ENCODE peak calls at places on chromosomes 11 and 22, in six cellular contexts. One of them, this sample, is unnamed.
A peak's percentile ranks its signal among the peaks of the same experiment; 100 is the strongest.

GRCh38 chr11:64559351-64560138 is 31.5 kb upstream of the SLC22A12 start:
- DNase-seq in effector memory CD4-positive, alpha-beta T cell: no peak
- DNase-seq in GOT3: no peak
- DNase-seq in stimulated activated CD4-positive, alpha-beta T cell treated with anti-CD3 and anti-CD28 coated beads, Interleukin-4, amount 100 ng/mL, for 24 hours: no peak
- DNase-seq in breast epithelium: no peak
- DNase-seq in fibroblast of pulmonary artery: no peak
- DNase-seq in this sample: no peak

GRCh38 chr11:77559686-77560425 is 29.9 kb upstream of the AQP11 start:
- DNase-seq in effector memory CD4-positive, alpha-beta T cell: no peak
- DNase-seq in GOT3: no peak
- DNase-seq in stimulated activated CD4-positive, alpha-beta T cell treated with anti-CD3 and anti-CD28 coated beads, Interleukin-4, amount 100 ng/mL, for 24 hours: no peak
- DNase-seq in breast epithelium: no peak
- DNase-seq in fibroblast of pulmonary artery: peak; percentile 51
- DNase-seq in this sample: no peak

GRCh38 chr11:326842-327580 is 6.4 kb upstream of the IFITM3 start:
- DNase-seq in effector memory CD4-positive, alpha-beta T cell: peak; percentile 53
- DNase-seq in GOT3: no peak
- DNase-seq in stimulated activated CD4-positive, alpha-beta T cell treated with anti-CD3 and anti-CD28 coated beads, Interleukin-4, amount 100 ng/mL, for 24 hours: peak; percentile 64
- DNase-seq in breast epithelium: peak; percentile 69
- DNase-seq in fibroblast of pulmonary artery: peak; percentile 94
- DNase-seq in this sample: peak; percentile 48

GRCh38 chr11:75277991-75278790 is 37.6 kb downstream of the TPBGL start:
- DNase-seq in effector memory CD4-positive, alpha-beta T cell: no peak
- DNase-seq in GOT3: no peak
- DNase-seq in stimulated activated CD4-positive, alpha-beta T cell treated with anti-CD3 and anti-CD28 coated beads, Interleukin-4, amount 100 ng/mL, for 24 hours: no peak
- DNase-seq in breast epithelium: no peak
- DNase-seq in fibroblast of pulmonary artery: no peak
- DNase-seq in this sample: no peak

GRCh38 chr22:46421272-46421671 is 85.8 kb downstream of the TRMU start:
- DNase-seq in effector memory CD4-positive, alpha-beta T cell: peak; percentile 5
- DNase-seq in GOT3: no peak
- DNase-seq in stimulated activated CD4-positive, alpha-beta T cell treated with anti-CD3 and anti-CD28 coated beads, Interleukin-4, amount 100 ng/mL, for 24 hours: no peak
- DNase-seq in breast epithelium: no peak
- DNase-seq in fibroblast of pulmonary artery: no peak
- DNase-seq in this sample: no peak

GRCh38 chr11:46537121-46537520 is 56.7 kb downstream of the AMBRA1 start:
- DNase-seq in effector memory CD4-positive, alpha-beta T cell: no peak
- DNase-seq in GOT3: no peak
- DNase-seq in stimulated activated CD4-positive, alpha-beta T cell treated with anti-CD3 and anti-CD28 coated beads, Interleukin-4, amount 100 ng/mL, for 24 hours: no peak
- DNase-seq in breast epithelium: no peak
- DNase-seq in fibroblast of pulmonary artery: no peak
- DNase-seq in this sample: no peak

GRCh38 chr11:46050065-46050464 is 71.2 kb downstream of the PHF21A start:
- DNase-seq in effector memory CD4-positive, alpha-beta T cell: no peak
- DNase-seq in GOT3: peak; percentile 7
- DNase-seq in stimulated activated CD4-positive, alpha-beta T cell treated with anti-CD3 and anti-CD28 coated beads, Interleukin-4, amount 100 ng/mL, for 24 hours: no peak
- DNase-seq in breast epithelium: no peak
- DNase-seq in fibroblast of pulmonary artery: peak; percentile 86
- DNase-seq in this sample: no peak

GRCh38 chr11:93193721-93194120 is 4.1 kb downstream of the SLC36A4 start:
- DNase-seq in effector memory CD4-positive, alpha-beta T cell: no peak
- DNase-seq in GOT3: no peak
- DNase-seq in stimulated activated CD4-positive, alpha-beta T cell treated with anti-CD3 and anti-CD28 coated beads, Interleukin-4, amount 100 ng/mL, for 24 hours: no peak
- DNase-seq in breast epithelium: no peak
- DNase-seq in fibroblast of pulmonary artery: no peak
- DNase-seq in this sample: no peak

GRCh38 chr11:47109882-47110281 is 66.8 kb downstream of the ARFGAP2 start:
- DNase-seq in effector memory CD4-positive, alpha-beta T cell: no peak
- DNase-seq in GOT3: no peak
- DNase-seq in stimulated activated CD4-positive, alpha-beta T cell treated with anti-CD3 and anti-CD28 coated beads, Interleukin-4, amount 100 ng/mL, for 24 hours: no peak
- DNase-seq in breast epithelium: no peak
- DNase-seq in fibroblast of pulmonary artery: no peak
- DNase-seq in this sample: no peak

GRCh38 chr11:36053901-36054300 is 110.0 kb downstream of the LDLRAD3 start:
- DNase-seq in effector memory CD4-positive, alpha-beta T cell: no peak
- DNase-seq in GOT3: no peak
- DNase-seq in stimulated activated CD4-positive, alpha-beta T cell treated with anti-CD3 and anti-CD28 coated beads, Interleukin-4, amount 100 ng/mL, for 24 hours: no peak
- DNase-seq in breast epithelium: no peak
- DNase-seq in fibroblast of pulmonary artery: peak; percentile 89
- DNase-seq in this sample: no peak

GRCh38 chr11:18705651-18706281 is 7.2 kb downstream of the TMEM86A start:
- DNase-seq in effector memory CD4-positive, alpha-beta T cell: no peak
- DNase-seq in GOT3: no peak
- DNase-seq in stimulated activated CD4-positive, alpha-beta T cell treated with anti-CD3 and anti-CD28 coated beads, Interleukin-4, amount 100 ng/mL, for 24 hours: no peak
- DNase-seq in breast epithelium: no peak
- DNase-seq in fibroblast of pulmonary artery: no peak
- DNase-seq in this sample: peak; percentile 29

GRCh38 chr22:50737728-50738648 is at the start of gene ACR:
- DNase-seq in effector memory CD4-positive, alpha-beta T cell: no peak
- DNase-seq in GOT3: no peak
- DNase-seq in stimulated activated CD4-positive, alpha-beta T cell treated with anti-CD3 and anti-CD28 coated beads, Interleukin-4, amount 100 ng/mL, for 24 hours: peak; percentile 2
- DNase-seq in breast epithelium: peak; percentile 11
- DNase-seq in fibroblast of pulmonary artery: no peak
- DNase-seq in this sample: no peak

GRCh38 chr11:133403900-133404299 is 128.4 kb downstream of the OPCML start:
- DNase-seq in effector memory CD4-positive, alpha-beta T cell: no peak
- DNase-seq in GOT3: no peak
- DNase-seq in stimulated activated CD4-positive, alpha-beta T cell treated with anti-CD3 and anti-CD28 coated beads, Interleukin-4, amount 100 ng/mL, for 24 hours: no peak
- DNase-seq in breast epithelium: no peak
- DNase-seq in fibroblast of pulmonary artery: no peak
- DNase-seq in this sample: no peak

GRCh38 chr11:1485504-1485885 is 1.1 kb downstream of the MOB2 start:
- DNase-seq in effector memory CD4-positive, alpha-beta T cell: no peak
- DNase-seq in GOT3: no peak
- DNase-seq in stimulated activated CD4-positive, alpha-beta T cell treated with anti-CD3 and anti-CD28 coated beads, Interleukin-4, amount 100 ng/mL, for 24 hours: no peak
- DNase-seq in breast epithelium: no peak
- DNase-seq in fibroblast of pulmonary artery: no peak
- DNase-seq in this sample: no peak

GRCh38 chr11:60699282-60699681 is at the start of gene MS4A8:
- DNase-seq in effector memory CD4-positive, alpha-beta T cell: no peak
- DNase-seq in GOT3: no peak
- DNase-seq in stimulated activated CD4-positive, alpha-beta T cell treated with anti-CD3 and anti-CD28 coated beads, Interleukin-4, amount 100 ng/mL, for 24 hours: no peak
- DNase-seq in breast epithelium: no peak
- DNase-seq in fibroblast of pulmonary artery: no peak
- DNase-seq in this sample: no peak

GRCh38 chr22:35330258-35330861 is 30.7 kb downstream of the TOM1 start:
- DNase-seq in effector memory CD4-positive, alpha-beta T cell: peak; percentile 49
- DNase-seq in GOT3: no peak
- DNase-seq in stimulated activated CD4-positive, alpha-beta T cell treated with anti-CD3 and anti-CD28 coated beads, Interleukin-4, amount 100 ng/mL, for 24 hours: peak; percentile 68
- DNase-seq in breast epithelium: no peak
- DNase-seq in fibroblast of pulmonary artery: peak; percentile 91
- DNase-seq in this sample: peak; percentile 6

GRCh38 chr11:1034001-1034400 is 2.5 kb downstream of the MUC6 start:
- DNase-seq in effector memory CD4-positive, alpha-beta T cell: no peak
- DNase-seq in GOT3: no peak
- DNase-seq in stimulated activated CD4-positive, alpha-beta T cell treated with anti-CD3 and anti-CD28 coated beads, Interleukin-4, amount 100 ng/mL, for 24 hours: no peak
- DNase-seq in breast epithelium: no peak
- DNase-seq in fibroblast of pulmonary artery: no peak
- DNase-seq in this sample: no peak

GRCh38 chr11:118608268-118609214 is 1.1 kb downstream of the PHLDB1 start:
- DNase-seq in effector memory CD4-positive, alpha-beta T cell: peak; percentile 83
- DNase-seq in GOT3: peak; percentile 29
- DNase-seq in stimulated activated CD4-positive, alpha-beta T cell treated with anti-CD3 and anti-CD28 coated beads, Interleukin-4, amount 100 ng/mL, for 24 hours: peak; percentile 73
- DNase-seq in breast epithelium: no peak
- DNase-seq in fibroblast of pulmonary artery: peak; percentile 92
- DNase-seq in this sample: peak; percentile 85

GRCh38 chr11:95084509-95084908 is 5.1 kb upstream of the ENDOD1 start:
- DNase-seq in effector memory CD4-positive, alpha-beta T cell: no peak
- DNase-seq in GOT3: no peak
- DNase-seq in stimulated activated CD4-positive, alpha-beta T cell treated with anti-CD3 and anti-CD28 coated beads, Interleukin-4, amount 100 ng/mL, for 24 hours: peak; percentile 78
- DNase-seq in breast epithelium: no peak
- DNase-seq in fibroblast of pulmonary artery: no peak
- DNase-seq in this sample: no peak

GRCh38 chr22:39689421-39689820 is 118.9 kb downstream of the CACNA1I start:
- DNase-seq in effector memory CD4-positive, alpha-beta T cell: no peak
- DNase-seq in GOT3: no peak
- DNase-seq in stimulated activated CD4-positive, alpha-beta T cell treated with anti-CD3 and anti-CD28 coated beads, Interleukin-4, amount 100 ng/mL, for 24 hours: no peak
- DNase-seq in breast epithelium: no peak
- DNase-seq in fibroblast of pulmonary artery: no peak
- DNase-seq in this sample: no peak

GRCh38 chr11:43907028-43907966 is 26.7 kb downstream of the ALKBH3 start:
- DNase-seq in effector memory CD4-positive, alpha-beta T cell: no peak
- DNase-seq in GOT3: no peak
- DNase-seq in stimulated activated CD4-positive, alpha-beta T cell treated with anti-CD3 and anti-CD28 coated beads, Interleukin-4, amount 100 ng/mL, for 24 hours: no peak
- DNase-seq in breast epithelium: no peak
- DNase-seq in fibroblast of pulmonary artery: no peak
- DNase-seq in this sample: no peak

GRCh38 chr11:112834277-112834755 is 126.9 kb upstream of the NCAM1 start:
- DNase-seq in effector memory CD4-positive, alpha-beta T cell: no peak
- DNase-seq in GOT3: no peak
- DNase-seq in stimulated activated CD4-positive, alpha-beta T cell treated with anti-CD3 and anti-CD28 coated beads, Interleukin-4, amount 100 ng/mL, for 24 hours: no peak
- DNase-seq in breast epithelium: peak; percentile 51
- DNase-seq in fibroblast of pulmonary artery: no peak
- DNase-seq in this sample: no peak

GRCh38 chr11:120710354-120711187 is 199.0 kb downstream of the GRIK4 start:
- DNase-seq in effector memory CD4-positive, alpha-beta T cell: no peak
- DNase-seq in GOT3: no peak
- DNase-seq in stimulated activated CD4-positive, alpha-beta T cell treated with anti-CD3 and anti-CD28 coated beads, Interleukin-4, amount 100 ng/mL, for 24 hours: no peak
- DNase-seq in breast epithelium: peak; percentile 64
- DNase-seq in fibroblast of pulmonary artery: peak; percentile 84
- DNase-seq in this sample: no peak

GRCh38 chr11:114610550-114610949 is 15.0 kb upstream of the NXPE4 start:
- DNase-seq in effector memory CD4-positive, alpha-beta T cell: no peak
- DNase-seq in GOT3: no peak
- DNase-seq in stimulated activated CD4-positive, alpha-beta T cell treated with anti-CD3 and anti-CD28 coated beads, Interleukin-4, amount 100 ng/mL, for 24 hours: no peak
- DNase-seq in breast epithelium: no peak
- DNase-seq in fibroblast of pulmonary artery: no peak
- DNase-seq in this sample: no peak

GRCh38 chr22:43398246-43398645 is 13.6 kb upstream of the MPPED1 start:
- DNase-seq in effector memory CD4-positive, alpha-beta T cell: no peak
- DNase-seq in GOT3: no peak
- DNase-seq in stimulated activated CD4-positive, alpha-beta T cell treated with anti-CD3 and anti-CD28 coated beads, Interleukin-4, amount 100 ng/mL, for 24 hours: no peak
- DNase-seq in breast epithelium: no peak
- DNase-seq in fibroblast of pulmonary artery: no peak
- DNase-seq in this sample: no peak

GRCh38 chr11:118437046-118437735 is 899 bp downstream of the KMT2A start:
- DNase-seq in effector memory CD4-positive, alpha-beta T cell: peak; percentile 47
- DNase-seq in GOT3: no peak
- DNase-seq in stimulated activated CD4-positive, alpha-beta T cell treated with anti-CD3 and anti-CD28 coated beads, Interleukin-4, amount 100 ng/mL, for 24 hours: peak; percentile 50
- DNase-seq in breast epithelium: peak; percentile 61
- DNase-seq in fibroblast of pulmonary artery: no peak
- DNase-seq in this sample: peak; percentile 36

GRCh38 chr11:128512478-128513127 is 74.8 kb downstream of the ETS1 start:
- DNase-seq in effector memory CD4-positive, alpha-beta T cell: no peak
- DNase-seq in GOT3: no peak
- DNase-seq in stimulated activated CD4-positive, alpha-beta T cell treated with anti-CD3 and anti-CD28 coated beads, Interleukin-4, amount 100 ng/mL, for 24 hours: no peak
- DNase-seq in breast epithelium: no peak
- DNase-seq in fibroblast of pulmonary artery: no peak
- DNase-seq in this sample: no peak